ENCODE peak calls at places on chromosomes 12 and 14, in eight cellular contexts. E is lower leg skin, B is esophagus squamous epithelium, O is A549, R is mammary epithelial cell, U is suprapubic skin, H is lung, V is transverse colon. Z is an unnamed sample.

GRCh38 chr12:124497039-124497438 is 70.4 kb downstream of the NCOR2 start:
- DNase-seq in E (no peak), B (no peak), O (no peak), R (peak; percentile 53), U (no peak), H (no peak), V (no peak), Z (no peak)

GRCh38 chr12:83140135-83140534 is 453.4 kb downstream of the TMTC2 start:
- DNase-seq in E (no peak), B (no peak), O (no peak), R (no peak), U (no peak), H (no peak), V (no peak), Z (no peak)

GRCh38 chr14:64645220-64645891 is 58.9 kb upstream of the PLEKHG3 start:
- DNase-seq in E (peak; percentile 73), B (no peak), O (peak; percentile 94), R (peak; percentile 64), U (no peak), H (no peak), V (no peak), Z (no peak)

GRCh38 chr12:100017056-100017455 is 32.3 kb upstream of the ANKS1B start:
- DNase-seq in E (no peak), B (no peak), O (peak; percentile 11), R (peak; percentile 81), U (no peak), H (no peak), V (no peak), Z (no peak)

GRCh38 chr14:97446087-97446486 is 648.9 kb downstream of the VRK1 start:
- DNase-seq in E (no peak), B (no peak), O (no peak), R (no peak), U (no peak), H (no peak), V (no peak), Z (no peak)

GRCh38 chr12:52630609-52631200 is 12.3 kb upstream of the KRT73 start:
- DNase-seq in E (peak; percentile 40), B (no peak), O (no peak), R (no peak), U (no peak), H (no peak), V (no peak), Z (no peak)

GRCh38 chr14:57533214-57533613 is 39.6 kb upstream of the CCDC198 start:
- DNase-seq in E (no peak), B (no peak), O (peak; percentile 36), R (no peak), U (no peak), H (no peak), V (no peak), Z (peak; percentile 1)

GRCh38 chr12:93609281-93610192 is 37.1 kb downstream of the SOCS2 start:
- DNase-seq in E (no peak), B (no peak), O (peak; percentile 39), R (no peak), U (no peak), H (no peak), V (no peak), Z (no peak)

GRCh38 chr12:82682851-82683261 is 3.9 kb upstream of the TMTC2 start:
- DNase-seq in E (no peak), B (no peak), O (peak; percentile 55), R (no peak), U (no peak), H (no peak), V (no peak), Z (no peak)

GRCh38 chr12:93785262-93786010 is 108.3 kb downstream of the CRADD start:
- DNase-seq in E (no peak), B (no peak), O (peak; percentile 96), R (peak; percentile 89), U (no peak), H (peak; percentile 61), V (peak; percentile 16), Z (no peak)

GRCh38 chr14:53542692-53543091 is 389.6 kb upstream of the DDHD1 start:
- DNase-seq in E (no peak), B (no peak), O (peak; percentile 47), R (peak; percentile 5), U (no peak), H (peak; percentile 35), V (no peak), Z (no peak)

GRCh38 chr12:118164798-118165486 is 29.0 kb downstream of the PEBP1 start:
- DNase-seq in E (no peak), B (no peak), O (peak; percentile 48), R (no peak), U (no peak), H (peak; percentile 36), V (no peak), Z (no peak)
- TF ChIP-seq CTCF in E (no peak), B (no peak), O (peak; percentile 68), R (peak; percentile 57), U (no peak), H (no peak), V (peak; percentile 21), Z (peak; percentile 38)

GRCh38 chr12:49093746-49094103 is 876 bp downstream of the DHH start:
- DNase-seq in E (no peak), B (no peak), O (no peak), R (no peak), U (no peak), H (no peak), V (no peak), Z (no peak)
- H3K4me3 ChIP-seq in E (no peak overlapping the region), B (peak overlapping the region; percentile 59), O (no peak overlapping the region), R (no peak overlapping the region), U (peak overlapping the region; percentile 21), H (peak overlapping the region; percentile 6), V (peak overlapping the region; percentile 7), Z (no peak overlapping the region)

DNA sequence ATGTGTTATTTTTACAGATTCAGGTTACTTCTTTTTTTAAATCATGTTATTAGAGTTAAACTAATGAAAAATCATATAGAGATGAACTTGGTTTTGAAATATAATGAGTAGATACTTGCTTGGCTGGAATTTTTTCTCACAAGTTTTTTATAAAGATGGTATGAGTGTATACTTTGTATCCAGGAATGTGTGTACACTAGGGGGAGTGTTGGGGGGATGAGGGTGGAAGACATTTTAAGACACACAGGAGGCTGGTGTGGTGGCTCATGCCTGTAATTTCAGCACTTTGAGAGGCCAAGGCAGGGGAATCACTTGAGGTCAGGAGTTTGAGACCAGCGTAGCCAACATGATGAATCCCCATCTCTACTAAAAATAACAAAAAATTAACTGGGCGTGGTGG is 23.2 kb downstream of the PPM1A start:
- DNase-seq in E (no peak), B (no peak), O (no peak), R (no peak), U (no peak), H (no peak), V (no peak), Z (no peak)
- TF ChIP-seq CTCF in E (no peak), B (no peak), O (no peak), R (no peak), U (no peak), H (no peak), V (no peak), Z (no peak)

GRCh38 chr12:80721326-80721725 is 4.6 kb downstream of the MYF5 start:
- DNase-seq in E (no peak), B (no peak), O (no peak), R (no peak), U (no peak), H (no peak), V (no peak), Z (no peak)

GRCh38 chr12:80715850-80716249 is 862 bp upstream of the MYF5 start:
- DNase-seq in E (no peak), B (no peak), O (no peak), R (no peak), U (no peak), H (no peak), V (no peak), Z (no peak)

GRCh38 chr12:80714846-80715245 is 1.9 kb upstream of the MYF5 start:
- DNase-seq in E (no peak), B (no peak), O (no peak), R (no peak), U (no peak), H (no peak), V (no peak), Z (no peak)

GRCh38 chr12:80716711-80717469 is at the start of gene MYF5:
- DNase-seq in E (no peak), B (no peak), O (no peak), R (no peak), U (no peak), H (no peak), V (no peak), Z (no peak)

GRCh38 chr12:80720516-80720915 is 3.8 kb downstream of the MYF5 start:
- DNase-seq in E (no peak), B (no peak), O (no peak), R (no peak), U (no peak), H (no peak), V (no peak), Z (no peak)
- H3K4me3 ChIP-seq in E (no peak overlapping the region), B (no peak overlapping the region), O (no peak overlapping the region), R (no peak overlapping the region), U (no peak overlapping the region), H (no peak overlapping the region), V (no peak overlapping the region), Z (no peak overlapping the region)

DNA sequence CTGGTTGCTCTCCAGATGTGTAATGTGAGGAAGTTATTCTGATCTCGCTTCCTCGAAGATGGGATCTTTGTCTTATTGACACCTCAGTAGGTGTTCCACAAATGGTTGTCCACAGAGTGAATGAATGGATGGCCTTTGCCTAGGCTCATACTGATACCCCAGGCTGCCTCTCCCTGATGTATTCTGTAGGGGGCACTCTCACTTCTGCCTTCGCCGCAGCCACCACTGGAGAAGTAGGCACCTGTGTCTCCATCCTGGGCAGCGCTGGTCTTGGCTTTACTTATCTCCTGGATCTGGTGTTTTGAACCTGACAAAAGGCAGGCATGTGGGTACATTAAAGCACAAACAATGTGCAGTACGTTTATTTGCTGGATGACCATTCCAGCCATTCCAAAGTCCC is 82.1 kb downstream of the ZFP36L1 start:
- DNase-seq in E (peak; percentile 70), B (no peak), O (no peak), R (no peak), U (no peak), H (no peak), V (no peak), Z (no peak)
- TF ChIP-seq CTCF in E (no peak), B (no peak), O (no peak), R (no peak), U (no peak), H (no peak), V (no peak), Z (peak; percentile 5)

DNA sequence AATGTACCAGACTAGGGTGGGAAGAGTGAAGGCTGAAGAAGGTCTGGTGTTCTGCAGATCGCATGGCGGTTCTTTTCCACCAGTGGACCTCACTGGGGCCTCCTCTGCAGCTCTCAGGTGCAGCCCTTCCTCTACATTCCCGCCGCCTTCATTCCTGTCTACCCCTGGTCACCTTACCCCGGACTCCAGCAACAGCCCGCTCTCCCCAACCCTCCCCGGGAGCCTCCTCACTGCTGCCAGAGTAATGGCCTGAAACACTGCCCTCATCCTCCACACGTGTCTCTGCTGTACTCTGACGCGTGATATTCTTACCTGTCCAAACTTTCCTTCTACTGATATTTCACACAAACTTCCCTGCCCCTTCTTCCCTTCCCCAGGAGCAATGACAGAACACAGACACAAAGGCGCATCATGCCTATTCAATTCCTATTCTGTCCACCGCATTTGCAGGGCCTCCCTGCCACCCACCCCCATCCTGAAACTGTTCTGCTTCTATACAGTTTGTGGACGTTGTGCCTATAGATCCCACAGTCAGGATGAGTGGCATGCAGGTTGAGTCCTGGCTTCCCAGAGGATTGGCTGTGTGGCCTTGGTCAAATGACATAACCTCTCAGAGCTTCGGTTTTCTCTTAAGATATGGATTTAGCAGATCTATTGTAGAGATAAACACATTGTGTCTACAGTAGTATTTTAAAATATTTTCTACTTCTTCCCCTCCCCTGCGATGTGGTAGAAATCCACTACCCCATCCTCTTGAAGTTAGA is 1.7 kb upstream of the NUAK1 start:
- DNase-seq in E (peak; percentile 83), B (no peak), O (no peak), R (no peak), U (no peak), H (no peak), V (no peak), Z (no peak)
- H3K4me3 ChIP-seq in E (no peak overlapping the region), B (peak overlapping the region; percentile 82), O (peak overlapping the region; percentile 83), R (no peak overlapping the region), U (peak overlapping the region; percentile 90), H (no peak overlapping the region), V (peak overlapping the region; percentile 77), Z (no peak overlapping the region)